ENCODE peak calls at places on chromosome 21, in four cellular contexts. L, A, V and H are unnamed samples.

GRCh38 chr21:34017127-34017961 is 56.0 kb upstream of the MRPS6 start:
- DNase-seq in L (no peak), A (no peak), V (peak), H (no peak)

GRCh38 chr21:14262039-14262438 is 46.1 kb downstream of the RBM11 start:
- DNase-seq in L (no peak), A (no peak), V (no peak), H (no peak)

GRCh38 chr21:26969971-26970725 is 3.3 kb upstream of the ADAMTS5 start:
- DNase-seq in L (no peak), A (no peak), V (no peak), H (no peak)

GRCh38 chr21:45013271-45013841 is 61.0 kb upstream of the ADARB1 start:
- DNase-seq in L (no peak), A (peak), V (no peak), H (no peak)

GRCh38 chr21:16837319-16837718 is 675.5 kb upstream of the CXADR start:
- DNase-seq in L (no peak), A (no peak), V (no peak), H (no peak)

GRCh38 chr21:42145569-42146250 is 73.2 kb upstream of the ABCG1 start:
- DNase-seq in L (peak), A (no peak), V (peak), H (peak)

GRCh38 chr21:45060089-45060488 is 14.3 kb upstream of the ADARB1 start:
- DNase-seq in L (no peak), A (no peak), V (no peak), H (no peak)

GRCh38 chr21:43836616-43837015 is 28.4 kb upstream of the AGPAT3 start:
- DNase-seq in L (no peak), A (no peak), V (no peak), H (no peak)

GRCh38 chr21:45142469-45142868 is 68.1 kb downstream of the ADARB1 start:
- DNase-seq in L (peak), A (peak), V (peak), H (peak)

GRCh38 chr21:34526618-34527290 is 14.7 kb upstream of the KCNE1 start:
- DNase-seq in L (peak), A (peak), V (peak), H (peak)

GRCh38 chr21:42607525-42608102 is 45.8 kb upstream of the PDE9A start:
- DNase-seq in L (no peak), A (no peak), V (no peak), H (no peak)

GRCh38 chr21:23858878-23859277 is 1748.4 kb downstream of the MRPL39 start:
- DNase-seq in L (no peak), A (no peak), V (no peak), H (no peak)

GRCh38 chr21:46295177-46295711 is 9.1 kb downstream of the YBEY start:
- DNase-seq in L (peak), A (peak), V (peak), H (no peak)

GRCh38 chr21:17925000-17925610 is 105.9 kb upstream of the C21orf91 start:
- DNase-seq in L (no peak), A (no peak), V (peak), H (no peak)

GRCh38 chr21:45040739-45041138 is 33.6 kb upstream of the ADARB1 start:
- DNase-seq in L (no peak), A (no peak), V (no peak), H (no peak)

GRCh38 chr21:43864313-43864805 is 664 bp upstream of the AGPAT3 start:
- DNase-seq in L (peak), A (peak), V (no peak), H (no peak)

GRCh38 chr21:40840441-40840840 is 6.5 kb downstream of the DSCAM start:
- DNase-seq in L (no peak), A (no peak), V (no peak), H (no peak)

GRCh38 chr21:42661688-42662429 is 8.4 kb downstream of the PDE9A start:
- DNase-seq in L (no peak), A (peak), V (no peak), H (no peak)

GRCh38 chr21:29196664-29197052 is 66.2 kb downstream of the MAP3K7CL start:
- DNase-seq in L (no peak), A (no peak), V (no peak), H (no peak)

GRCh38 chr21:43644609-43645008 is 14.7 kb downstream of the HSF2BP start:
- DNase-seq in L (no peak), A (peak), V (no peak), H (no peak)

GRCh38 chr21:45969921-45970673 is 11.5 kb upstream of the COL6A1 start:
- DNase-seq in L (no peak), A (no peak), V (no peak), H (no peak)

GRCh38 chr21:38505654-38506523 is 7.6 kb upstream of the ERG start:
- DNase-seq in L (no peak), A (no peak), V (peak), H (peak)

GRCh38 chr21:42864286-42864685 is 15.1 kb downstream of the WDR4 start:
- DNase-seq in L (no peak), A (peak), V (no peak), H (no peak)

GRCh38 chr21:21283810-21284209 is 285.6 kb downstream of the NCAM2 start:
- DNase-seq in L (no peak), A (no peak), V (no peak), H (no peak)

GRCh38 chr21:45129231-45129923 is 55.0 kb downstream of the ADARB1 start:
- DNase-seq in L (peak), A (peak), V (no peak), H (no peak)

GRCh38 chr21:41418393-41418792 is 7.6 kb upstream of the MX1 start:
- DNase-seq in L (no peak), A (no peak), V (no peak), H (no peak)

GRCh38 chr21:21547368-21547953 is 549.3 kb downstream of the NCAM2 start:
- DNase-seq in L (no peak), A (no peak), V (no peak), H (no peak)